ENCODE peak calls at places on chromosomes 1 and 21, in six cellular contexts. One of them, this sample, is unnamed. For H3K36me3, the result is how much of the 10 kb centered on the place peaks cover.

GRCh38 chr1:73899311-73899710 is 298.7 kb downstream of the LRRIQ3 start:
- DNase-seq in IMR-90: no peak
- DNase-seq in mesendoderm: peak
- DNase-seq in neuronal stem cell: no peak
- DNase-seq in H1: no peak
- DNase-seq in trophoblast cell: no peak
- DNase-seq in this sample: no peak

GRCh38 chr1:10916991-10917390 is 95.5 kb upstream of the TARDBP start:
- DNase-seq in IMR-90: no peak
- DNase-seq in mesendoderm: no peak
- DNase-seq in neuronal stem cell: no peak
- DNase-seq in H1: no peak
- DNase-seq in trophoblast cell: no peak
- DNase-seq in this sample: no peak

GRCh38 chr1:225691377-225691776 is 38.5 kb upstream of the ENAH start:
- DNase-seq in IMR-90: peak
- DNase-seq in mesendoderm: no peak
- DNase-seq in neuronal stem cell: no peak
- DNase-seq in H1: no peak
- DNase-seq in trophoblast cell: no peak
- DNase-seq in this sample: peak

GRCh38 chr1:247210062-247210385 is 38.2 kb upstream of the ZNF124 start:
- DNase-seq in IMR-90: peak
- DNase-seq in mesendoderm: no peak
- DNase-seq in neuronal stem cell: no peak
- DNase-seq in H1: no peak
- DNase-seq in trophoblast cell: peak
- DNase-seq in this sample: no peak

GRCh38 chr1:208254862-208255261 is 10.7 kb upstream of the PLXNA2 start:
- DNase-seq in IMR-90: peak
- DNase-seq in mesendoderm: no peak
- DNase-seq in neuronal stem cell: no peak
- DNase-seq in H1: no peak
- DNase-seq in trophoblast cell: peak
- DNase-seq in this sample: peak

GRCh38 chr1:23995431-23995837 is 15.3 kb upstream of the SRSF10 start:
- DNase-seq in IMR-90: peak
- DNase-seq in mesendoderm: no peak
- DNase-seq in neuronal stem cell: no peak
- DNase-seq in H1: no peak
- DNase-seq in trophoblast cell: no peak
- DNase-seq in this sample: no peak

GRCh38 chr1:180244840-180245239 is 14.8 kb downstream of the LHX4 start:
- DNase-seq in IMR-90: no peak
- DNase-seq in mesendoderm: no peak
- DNase-seq in neuronal stem cell: no peak
- DNase-seq in H1: no peak
- DNase-seq in trophoblast cell: no peak
- DNase-seq in this sample: no peak

GRCh38 chr1:155794605-155795265 is 62.3 kb downstream of the GON4L start:
- DNase-seq in IMR-90: peak
- DNase-seq in mesendoderm: no peak
- DNase-seq in neuronal stem cell: no peak
- DNase-seq in H1: no peak
- DNase-seq in trophoblast cell: no peak
- DNase-seq in this sample: peak

GRCh38 chr1:8551613-8552093 is 233.7 kb downstream of the SLC45A1 start:
- DNase-seq in IMR-90: no peak
- DNase-seq in mesendoderm: no peak
- DNase-seq in neuronal stem cell: no peak
- DNase-seq in H1: no peak
- DNase-seq in trophoblast cell: peak
- DNase-seq in this sample: no peak

GRCh38 chr1:225596152-225596551 is 56.8 kb downstream of the ENAH start:
- DNase-seq in IMR-90: peak
- DNase-seq in mesendoderm: no peak
- DNase-seq in neuronal stem cell: no peak
- DNase-seq in H1: no peak
- DNase-seq in trophoblast cell: no peak
- DNase-seq in this sample: no peak

GRCh38 chr1:23343246-23344110 is 606 bp downstream of the HNRNPR start:
- DNase-seq in IMR-90: peak
- DNase-seq in mesendoderm: peak
- DNase-seq in neuronal stem cell: no peak
- DNase-seq in H1: no peak
- DNase-seq in trophoblast cell: peak
- DNase-seq in this sample: peak

GRCh38 chr1:16076871-16077250 is 3.4 kb upstream of the FAM131C start:
- DNase-seq in IMR-90: peak
- DNase-seq in mesendoderm: no peak
- DNase-seq in neuronal stem cell: no peak
- DNase-seq in H1: no peak
- DNase-seq in trophoblast cell: no peak
- DNase-seq in this sample: no peak

DNA sequence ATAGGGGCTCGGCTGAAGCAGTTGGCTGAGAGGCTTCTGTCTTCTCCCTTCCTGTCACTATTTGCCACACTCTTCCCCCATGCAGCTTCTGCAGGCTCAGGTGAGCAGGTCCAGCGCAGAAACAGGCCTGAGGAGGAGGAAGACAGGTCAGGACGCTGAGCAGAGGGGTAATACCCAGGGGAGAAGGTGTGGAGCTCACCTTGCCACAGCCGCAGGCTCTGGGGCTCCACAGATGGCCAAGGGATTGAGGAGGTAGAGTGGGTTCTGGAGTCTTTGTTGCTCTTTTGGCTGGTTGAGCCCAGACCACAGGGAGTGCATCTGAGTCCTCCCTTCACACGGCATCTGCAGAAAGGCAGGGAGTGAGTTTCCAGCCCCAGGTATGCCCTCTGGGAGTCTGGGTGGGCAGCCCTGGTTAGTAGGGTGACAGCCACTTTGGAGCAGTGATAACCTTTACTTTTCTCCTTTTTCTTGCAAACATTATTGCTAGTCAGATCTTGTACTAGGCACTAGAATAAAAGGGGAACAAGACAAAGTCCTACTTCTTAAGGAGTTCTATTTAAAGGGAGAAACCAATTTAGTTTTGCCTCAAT is 9.7 kb downstream of the EIF3I start:
- DNase-seq in IMR-90: no peak
- DNase-seq in mesendoderm: no peak
- DNase-seq in neuronal stem cell: no peak
- DNase-seq in H1: no peak
- DNase-seq in trophoblast cell: no peak
- DNase-seq in this sample: no peak
- H3K36me3 ChIP-seq in IMR-90: under half
- H3K36me3 ChIP-seq in mesendoderm: under half
- H3K36me3 ChIP-seq in neuronal stem cell: half or more
- H3K36me3 ChIP-seq in H1: half or more
- H3K36me3 ChIP-seq in trophoblast cell: under half
- H3K36me3 ChIP-seq in this sample: half or more

GRCh38 chr21:32364387-32364786 is 28.4 kb downstream of the URB1 start:
- DNase-seq in IMR-90: no peak
- DNase-seq in mesendoderm: no peak
- DNase-seq in neuronal stem cell: no peak
- DNase-seq in H1: no peak
- DNase-seq in trophoblast cell: no peak
- DNase-seq in this sample: no peak

GRCh38 chr21:32366191-32366590 is 26.6 kb downstream of the URB1 start:
- DNase-seq in IMR-90: no peak
- DNase-seq in mesendoderm: no peak
- DNase-seq in neuronal stem cell: no peak
- DNase-seq in H1: no peak
- DNase-seq in trophoblast cell: no peak
- DNase-seq in this sample: no peak

GRCh38 chr21:32368386-32368785 is 24.4 kb downstream of the URB1 start:
- DNase-seq in IMR-90: peak
- DNase-seq in mesendoderm: no peak
- DNase-seq in neuronal stem cell: no peak
- DNase-seq in H1: no peak
- DNase-seq in trophoblast cell: no peak
- DNase-seq in this sample: no peak

GRCh38 chr21:32367158-32367557 is 25.7 kb downstream of the URB1 start:
- DNase-seq in IMR-90: no peak
- DNase-seq in mesendoderm: no peak
- DNase-seq in neuronal stem cell: no peak
- DNase-seq in H1: no peak
- DNase-seq in trophoblast cell: no peak
- DNase-seq in this sample: no peak

GRCh38 chr21:32364801-32365200 is 28.0 kb downstream of the URB1 start:
- DNase-seq in IMR-90: no peak
- DNase-seq in mesendoderm: peak
- DNase-seq in neuronal stem cell: peak
- DNase-seq in H1: no peak
- DNase-seq in trophoblast cell: no peak
- DNase-seq in this sample: no peak
- H3K18ac ChIP-seq in IMR-90: no peak
- H3K18ac ChIP-seq in mesendoderm: no peak
- H3K18ac ChIP-seq in neuronal stem cell: no peak
- H3K18ac ChIP-seq in H1: no peak
- H3K18ac ChIP-seq in trophoblast cell: no peak
- H3K18ac ChIP-seq in this sample: no peak

GRCh38 chr1:39326836-39327235 is 122.3 kb downstream of the MACF1 start:
- DNase-seq in IMR-90: peak
- DNase-seq in mesendoderm: no peak
- DNase-seq in neuronal stem cell: no peak
- DNase-seq in H1: no peak
- DNase-seq in trophoblast cell: peak
- DNase-seq in this sample: peak

GRCh38 chr1:39317910-39318633 is 113.6 kb downstream of the MACF1 start:
- DNase-seq in IMR-90: no peak
- DNase-seq in mesendoderm: peak
- DNase-seq in neuronal stem cell: no peak
- DNase-seq in H1: no peak
- DNase-seq in trophoblast cell: no peak
- DNase-seq in this sample: no peak

GRCh38 chr1:39322431-39322830 is 117.9 kb downstream of the MACF1 start:
- DNase-seq in IMR-90: no peak
- DNase-seq in mesendoderm: no peak
- DNase-seq in neuronal stem cell: no peak
- DNase-seq in H1: no peak
- DNase-seq in trophoblast cell: no peak
- DNase-seq in this sample: no peak

GRCh38 chr1:39317111-39317510 is 112.6 kb downstream of the MACF1 start:
- DNase-seq in IMR-90: peak
- DNase-seq in mesendoderm: peak
- DNase-seq in neuronal stem cell: no peak
- DNase-seq in H1: no peak
- DNase-seq in trophoblast cell: no peak
- DNase-seq in this sample: no peak

DNA sequence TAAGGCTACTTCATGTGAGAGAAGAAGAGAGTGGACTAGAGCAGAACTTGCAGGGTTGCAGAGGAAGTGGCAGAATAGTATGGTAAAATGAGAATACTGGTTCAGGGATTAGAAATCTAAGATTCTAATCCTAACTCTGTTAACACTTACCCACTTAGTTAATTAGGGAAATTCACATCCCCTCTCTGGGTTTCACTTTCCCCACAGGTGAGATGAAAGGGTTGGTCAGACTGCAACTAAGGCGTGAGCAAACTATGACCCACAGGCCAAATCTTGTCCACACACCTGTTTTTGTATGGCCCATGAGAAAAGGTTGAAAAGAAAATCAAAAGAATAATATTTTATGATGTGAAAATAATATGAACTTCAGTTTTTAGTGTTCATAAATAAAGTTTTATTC is 117.5 kb downstream of the MACF1 start:
- DNase-seq in IMR-90: no peak
- DNase-seq in mesendoderm: no peak
- DNase-seq in neuronal stem cell: no peak
- DNase-seq in H1: no peak
- DNase-seq in trophoblast cell: no peak
- DNase-seq in this sample: no peak
- H3K36me3 ChIP-seq in IMR-90: under half
- H3K36me3 ChIP-seq in mesendoderm: under half
- H3K36me3 ChIP-seq in neuronal stem cell: half or more
- H3K36me3 ChIP-seq in H1: half or more
- H3K36me3 ChIP-seq in trophoblast cell: under half
- H3K36me3 ChIP-seq in this sample: half or more

GRCh38 chr1:4772294-4773010 is 118.0 kb downstream of the AJAP1 start:
- DNase-seq in IMR-90: no peak
- DNase-seq in mesendoderm: no peak
- DNase-seq in neuronal stem cell: no peak
- DNase-seq in H1: no peak
- DNase-seq in trophoblast cell: no peak
- DNase-seq in this sample: no peak
- H3K18ac ChIP-seq in IMR-90: no peak
- H3K18ac ChIP-seq in mesendoderm: no peak
- H3K18ac ChIP-seq in neuronal stem cell: peak
- H3K18ac ChIP-seq in H1: no peak
- H3K18ac ChIP-seq in trophoblast cell: no peak
- H3K18ac ChIP-seq in this sample: no peak

DNA sequence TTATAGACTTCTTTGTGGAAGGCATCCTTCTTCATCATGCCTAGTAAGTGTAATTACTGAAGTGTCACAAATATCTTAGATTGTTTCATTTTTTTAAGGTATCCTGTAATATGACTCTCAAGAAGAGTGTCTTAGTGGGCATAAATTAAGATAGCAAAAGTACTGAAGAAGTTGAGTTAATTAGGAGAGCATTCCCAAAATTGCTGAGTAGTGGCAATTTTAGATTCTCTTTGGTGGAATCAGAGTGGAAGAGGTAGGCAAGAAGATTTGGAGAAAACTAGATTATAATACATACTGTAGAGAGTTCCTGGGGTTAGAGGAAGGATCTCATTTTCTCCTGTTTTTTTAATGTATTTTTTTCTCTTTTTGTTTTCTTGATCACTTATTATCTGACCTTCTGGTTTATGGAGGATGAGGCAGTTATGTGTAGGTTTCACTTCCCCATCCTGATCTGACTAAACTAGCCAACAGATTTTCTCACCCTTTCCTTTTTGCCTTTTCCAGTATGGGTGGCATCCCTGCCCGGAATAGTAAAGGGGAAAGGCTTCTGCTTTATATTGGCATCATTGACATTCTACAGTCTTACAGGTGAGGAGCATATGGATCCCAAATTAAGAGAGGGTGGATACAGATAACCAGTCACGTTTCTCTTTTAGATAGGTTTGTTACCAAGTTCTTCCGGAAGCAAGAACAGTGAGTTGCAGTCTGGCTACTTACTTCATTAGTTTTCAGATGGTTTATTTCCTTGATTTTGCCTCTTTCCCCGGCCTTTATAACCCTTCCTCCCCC is 16.7 kb upstream of the PSMD4 start:
- DNase-seq in IMR-90: no peak
- DNase-seq in mesendoderm: no peak
- DNase-seq in neuronal stem cell: no peak
- DNase-seq in H1: no peak
- DNase-seq in trophoblast cell: no peak
- DNase-seq in this sample: no peak
- H3K36me3 ChIP-seq in IMR-90: half or more
- H3K36me3 ChIP-seq in mesendoderm: under half
- H3K36me3 ChIP-seq in neuronal stem cell: half or more
- H3K36me3 ChIP-seq in H1: half or more
- H3K36me3 ChIP-seq in trophoblast cell: half or more
- H3K36me3 ChIP-seq in this sample: half or more